ENCODE peak calls at places on chromosomes 2 and 18, in four cellular contexts. C is NCI-H510A; Y is stimulated activated CD4-positive, alpha-beta T cell treated with anti-CD3 and anti-CD28 coated beads, Interleukin-15, amount 100 ng/mL, for 1 hour; F is activated CD4-positive, alpha-beta T cell treated with anti-CD3 and anti-CD28 coated beads, Interleukin-2, amount 50 U/mL, for 1 hour. S is an unnamed sample.
A peak's percentile ranks its signal among the peaks of the same experiment; 100 is the strongest.

GRCh38 chr2:237358721-237359595 is 55.0 kb downstream of the COL6A3 start:
- DNase-seq in C (no peak), Y (no peak), F (no peak), S (no peak)

GRCh38 chr2:112644933-112645395 is 775 bp upstream of the SLC20A1 start:
- DNase-seq in C (no peak), Y (no peak), F (no peak), S (no peak)

GRCh38 chr2:172606285-172606684 is 50.4 kb downstream of the PDK1 start:
- DNase-seq in C (no peak), Y (no peak), F (no peak), S (no peak)

GRCh38 chr2:173972636-173973035 is 7.5 kb upstream of the SP3 start:
- DNase-seq in C (no peak), Y (no peak), F (no peak), S (no peak)

GRCh38 chr2:56199492-56199891 is 15.7 kb downstream of the CCDC85A start:
- DNase-seq in C (no peak), Y (no peak), F (no peak), S (no peak)

GRCh38 chr18:22704627-22704918 is 228.6 kb upstream of the RBBP8 start:
- DNase-seq in C (no peak), Y (no peak), F (no peak), S (no peak)

GRCh38 chr2:202639233-202639632 is 4.5 kb downstream of the FAM117B start:
- DNase-seq in C (no peak), Y (no peak), F (no peak), S (no peak)

GRCh38 chr2:64852771-64853241 is 136.4 kb upstream of the SLC1A4 start:
- DNase-seq in C (no peak), Y (no peak), F (no peak), S (peak; percentile 99)

GRCh38 chr2:135168119-135168872 is 116.2 kb downstream of the RAB3GAP1 start:
- DNase-seq in C (no peak), Y (no peak), F (no peak), S (no peak)

GRCh38 chr2:104845552-104845931 is 8.4 kb upstream of the POU3F3 start:
- DNase-seq in C (no peak), Y (no peak), F (no peak), S (no peak)

GRCh38 chr2:199455533-199456382 is 2.0 kb downstream of the SATB2 start:
- DNase-seq in C (peak; percentile 61), Y (no peak), F (no peak), S (peak; percentile 91)

GRCh38 chr2:2860583-2861300 is 516.9 kb downstream of the EIPR1 start:
- DNase-seq in C (no peak), Y (no peak), F (no peak), S (no peak)

GRCh38 chr2:143668236-143668635 is 539.0 kb downstream of the ARHGAP15 start:
- DNase-seq in C (no peak), Y (no peak), F (no peak), S (no peak)

GRCh38 chr2:51263921-51264320 is 232.0 kb upstream of the NRXN1 start:
- DNase-seq in C (no peak), Y (no peak), F (no peak), S (no peak)

GRCh38 chr2:119245076-119245840 is 21.6 kb downstream of the STEAP3 start:
- DNase-seq in C (no peak), Y (no peak), F (no peak), S (no peak)

GRCh38 chr2:169670215-169670651 is 24.0 kb downstream of the CFAP210 start:
- DNase-seq in C (no peak), Y (no peak), F (no peak), S (no peak)

GRCh38 chr18:51588616-51589015 is 391.1 kb upstream of the MEX3C start:
- DNase-seq in C (no peak), Y (no peak), F (no peak), S (no peak)

GRCh38 chr2:111120253-111121027 is at the start of gene BCL2L11:
- DNase-seq in C (peak; percentile 91), Y (peak; percentile 91), F (peak; percentile 86), S (peak; percentile 91)

GRCh38 chr2:176001903-176002683 is at the start of gene LNPK:
- DNase-seq in C (peak; percentile 81), Y (peak; percentile 89), F (peak; percentile 89), S (peak; percentile 68)

GRCh38 chr2:101625387-101625786 is 72.1 kb upstream of the MAP4K4 start:
- DNase-seq in C (no peak), Y (no peak), F (no peak), S (no peak)

GRCh38 chr2:155250800-155251199 is 552.3 kb downstream of the KCNJ3 start:
- DNase-seq in C (no peak), Y (no peak), F (no peak), S (no peak)